ENCODE peak calls at places on chromosomes 7 and 10, in four cellular contexts. N, G, E and P are unnamed samples.

GRCh38 chr10:80603516-80603915 is 65.8 kb downstream of the SH2D4B start:
- DNase-seq in G (no peak), E (no peak), N (no peak), P (no peak)

GRCh38 chr10:1293636-1294440 is 237.7 kb downstream of the WDR37 start:
- DNase-seq in G (no peak), E (no peak), N (no peak), P (no peak)

GRCh38 chr10:12768156-12768731 is 233.3 kb downstream of the CCDC3 start:
- DNase-seq in E (no peak), N (no peak), G (no peak), P (no peak)

GRCh38 chr10:61974611-61975010 is 73.1 kb downstream of the ARID5B start:
- DNase-seq in G (peak), N (peak), E (peak), P (no peak)

GRCh38 chr10:112721080-112721698 is 228.9 kb upstream of the TCF7L2 start:
- DNase-seq in N (peak), E (peak), G (no peak), P (no peak)

GRCh38 chr7:121244120-121244865 is 84.5 kb upstream of the WNT16 start:
- DNase-seq in N (no peak), G (no peak), E (no peak), P (no peak)

GRCh38 chr10:132376394-132376851 is 20.6 kb upstream of the PWWP2B start:
- DNase-seq in G (no peak), N (no peak), E (no peak), P (no peak)

GRCh38 chr7:93160410-93160809 is 12.2 kb upstream of the SAMD9L start:
- DNase-seq in G (no peak), N (no peak), E (no peak), P (no peak)

GRCh38 chr7:100539436-100540006 is 518 bp downstream of the AGFG2 start:
- DNase-seq in G (no peak), E (no peak), N (no peak), P (no peak)

GRCh38 chr10:29389493-29389892 is 100.6 kb downstream of the LYZL1 start:
- DNase-seq in E (no peak), N (no peak), G (no peak), P (no peak)

DNA sequence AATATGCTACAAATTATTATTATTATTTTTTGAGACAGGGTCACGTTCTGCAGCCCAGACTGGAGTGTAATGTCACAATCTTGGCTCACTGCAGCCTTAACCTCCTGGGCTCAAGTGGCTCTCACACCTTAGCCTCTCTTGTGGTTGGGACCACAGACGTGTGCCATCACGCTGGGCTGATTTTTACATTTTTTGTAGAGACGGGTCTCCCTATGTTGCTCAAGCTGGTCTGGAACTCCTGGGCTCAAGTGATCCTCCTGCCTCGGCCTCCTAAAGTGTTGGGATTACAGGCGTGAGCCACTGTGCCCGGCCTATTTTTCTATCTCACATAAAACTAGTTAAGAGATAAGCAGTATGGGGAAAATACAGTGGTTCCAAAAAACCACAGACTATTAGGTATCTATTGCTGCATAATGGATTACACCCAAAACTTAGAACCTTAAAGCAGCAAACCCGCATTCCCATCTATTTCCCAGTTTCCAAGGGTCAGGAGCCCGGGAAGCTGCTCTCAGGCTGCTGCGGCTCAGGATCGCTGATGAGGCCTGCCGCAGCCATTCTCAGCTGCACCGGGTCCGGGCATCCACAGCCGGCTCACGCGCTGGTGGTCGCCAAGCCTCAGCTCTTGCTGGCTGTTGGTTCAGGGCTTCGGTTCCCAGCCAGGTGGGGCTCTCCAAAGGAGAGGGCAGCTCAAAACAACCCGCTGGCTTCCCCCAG is 128.3 kb downstream of the UBE2H start:
- DNase-seq in N (no peak), E (no peak), G (no peak), P (peak)
- TF ChIP-seq CTCF in N (peak), E (no peak), G (no peak), P (peak)

GRCh38 chr7:7212612-7213011 is 30.3 kb downstream of the C1GALT1 start:
- DNase-seq in N (no peak), E (no peak), G (no peak), P (no peak)

GRCh38 chr7:7208524-7208923 is 26.2 kb downstream of the C1GALT1 start:
- DNase-seq in G (no peak), N (no peak), E (no peak), P (no peak)

GRCh38 chr7:7209412-7210050 is 27.2 kb downstream of the C1GALT1 start:
- DNase-seq in E (no peak), G (no peak), N (no peak), P (no peak)

GRCh38 chr7:7207876-7208275 is 25.5 kb downstream of the C1GALT1 start:
- DNase-seq in G (no peak), N (peak), E (no peak), P (no peak)

GRCh38 chr7:7210475-7211237 is 28.3 kb downstream of the C1GALT1 start:
- DNase-seq in E (no peak), G (no peak), N (no peak), P (no peak)
- H3K27ac ChIP-seq in E (no peak), G (no peak), N (no peak), P (no peak)

GRCh38 chr7:36310897-36311296 is 78.8 kb upstream of the ANLN start:
- DNase-seq in E (no peak), N (no peak), G (peak), P (no peak)

GRCh38 chr7:36313607-36314006 is 76.1 kb upstream of the ANLN start:
- DNase-seq in G (no peak), E (no peak), N (no peak), P (no peak)

GRCh38 chr7:36311539-36311938 is 78.1 kb upstream of the ANLN start:
- DNase-seq in N (no peak), E (no peak), G (peak), P (no peak)

GRCh38 chr7:36312915-36313334 is 76.7 kb upstream of the ANLN start:
- DNase-seq in N (no peak), E (no peak), G (no peak), P (no peak)

DNA sequence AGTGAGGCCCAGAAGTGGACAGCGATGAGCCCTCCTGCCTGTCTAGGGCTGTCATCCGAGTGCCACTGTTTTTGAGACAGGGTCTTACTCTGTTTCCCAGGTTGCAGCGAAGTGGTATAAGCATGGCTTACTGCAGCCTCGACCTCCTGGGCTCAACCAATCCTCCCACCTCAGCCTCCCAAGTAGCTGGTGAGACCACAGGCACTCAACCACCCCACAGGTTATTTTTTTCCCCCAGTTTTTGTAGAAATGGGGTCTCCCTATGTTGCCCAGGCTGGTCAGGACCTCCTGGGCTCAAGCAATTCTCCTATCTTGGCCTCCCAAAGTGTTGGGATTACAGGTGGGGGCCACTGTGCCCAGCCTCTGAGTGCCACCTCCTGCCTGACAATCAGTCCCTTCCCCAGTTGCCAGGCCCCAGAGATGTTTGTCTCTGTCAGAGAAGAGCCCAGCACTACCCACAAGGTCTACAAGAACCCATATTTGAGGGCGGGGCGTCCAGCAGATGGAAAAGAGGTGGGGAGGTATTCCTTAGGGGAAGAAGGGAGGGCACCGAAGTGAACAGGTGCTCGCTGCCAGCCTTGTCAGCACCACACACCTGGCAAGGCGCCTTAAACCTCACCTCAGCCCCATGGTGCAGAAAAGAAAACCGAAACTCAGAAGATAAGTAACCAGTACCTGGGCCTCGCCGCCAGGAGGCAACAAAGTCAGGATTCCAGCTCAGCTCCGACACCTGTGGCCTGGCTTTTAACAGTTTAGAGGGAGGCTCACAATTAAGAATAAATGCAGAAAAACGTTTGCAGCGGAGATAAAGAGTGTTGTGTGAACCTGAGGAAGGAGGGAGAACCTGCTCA is 77.4 kb upstream of the ANLN start:
- DNase-seq in E (peak), N (no peak), G (peak), P (peak)
- TF ChIP-seq CTCF in E (peak), N (no peak), G (no peak), P (no peak)

GRCh38 chr7:36951257-36951697 is 227.0 kb upstream of the AOAH start:
- DNase-seq in G (no peak), N (no peak), E (no peak), P (no peak)
- H3K27ac ChIP-seq in G (no peak), N (no peak), E (no peak), P (no peak)